ENCODE peak calls at places on chromosomes 2 and 18, in four cellular contexts. One of them, this sample, is unnamed.

GRCh38 chr2:1647417-1648240 is 96.7 kb downstream of the PXDN start:
- DNase-seq in stimulated activated CD4-positive, alpha-beta T cell treated with anti-CD3 and anti-CD28 coated beads, Interleukin-1b, Interleukin-23, amount 100 ng/mL, for 4 hours: no peak
- DNase-seq in AG04449: no peak
- DNase-seq in stimulated activated naive CD8-positive, alpha-beta T cell treated with anti-CD3 and anti-CD28 coated beads, Interleukin-15, amount 100 ng/mL, for 72 hours: no peak
- DNase-seq in this sample: no peak

GRCh38 chr2:162063899-162064298 is 10.1 kb downstream of the DPP4 start:
- DNase-seq in stimulated activated CD4-positive, alpha-beta T cell treated with anti-CD3 and anti-CD28 coated beads, Interleukin-1b, Interleukin-23, amount 100 ng/mL, for 4 hours: no peak
- DNase-seq in AG04449: no peak
- DNase-seq in stimulated activated naive CD8-positive, alpha-beta T cell treated with anti-CD3 and anti-CD28 coated beads, Interleukin-15, amount 100 ng/mL, for 72 hours: no peak
- DNase-seq in this sample: no peak

GRCh38 chr2:42725657-42726056 is 38.3 kb downstream of the OXER1 start:
- DNase-seq in stimulated activated CD4-positive, alpha-beta T cell treated with anti-CD3 and anti-CD28 coated beads, Interleukin-1b, Interleukin-23, amount 100 ng/mL, for 4 hours: no peak
- DNase-seq in AG04449: no peak
- DNase-seq in stimulated activated naive CD8-positive, alpha-beta T cell treated with anti-CD3 and anti-CD28 coated beads, Interleukin-15, amount 100 ng/mL, for 72 hours: no peak
- DNase-seq in this sample: no peak

GRCh38 chr2:26605195-26605968 is 35.8 kb downstream of the CIB4 start:
- DNase-seq in stimulated activated CD4-positive, alpha-beta T cell treated with anti-CD3 and anti-CD28 coated beads, Interleukin-1b, Interleukin-23, amount 100 ng/mL, for 4 hours: no peak
- DNase-seq in AG04449: no peak
- DNase-seq in stimulated activated naive CD8-positive, alpha-beta T cell treated with anti-CD3 and anti-CD28 coated beads, Interleukin-15, amount 100 ng/mL, for 72 hours: peak; percentile 40
- DNase-seq in this sample: peak; percentile 62

GRCh38 chr18:73918816-73919215 is 228.8 kb downstream of the FBXO15 start:
- DNase-seq in stimulated activated CD4-positive, alpha-beta T cell treated with anti-CD3 and anti-CD28 coated beads, Interleukin-1b, Interleukin-23, amount 100 ng/mL, for 4 hours: no peak
- DNase-seq in AG04449: no peak
- DNase-seq in stimulated activated naive CD8-positive, alpha-beta T cell treated with anti-CD3 and anti-CD28 coated beads, Interleukin-15, amount 100 ng/mL, for 72 hours: no peak
- DNase-seq in this sample: no peak

GRCh38 chr2:31362581-31362980 is 52.0 kb downstream of the XDH start:
- DNase-seq in stimulated activated CD4-positive, alpha-beta T cell treated with anti-CD3 and anti-CD28 coated beads, Interleukin-1b, Interleukin-23, amount 100 ng/mL, for 4 hours: no peak
- DNase-seq in AG04449: no peak
- DNase-seq in stimulated activated naive CD8-positive, alpha-beta T cell treated with anti-CD3 and anti-CD28 coated beads, Interleukin-15, amount 100 ng/mL, for 72 hours: no peak
- DNase-seq in this sample: no peak

GRCh38 chr2:905833-906140 is 44.9 kb upstream of the SNTG2 start:
- DNase-seq in stimulated activated CD4-positive, alpha-beta T cell treated with anti-CD3 and anti-CD28 coated beads, Interleukin-1b, Interleukin-23, amount 100 ng/mL, for 4 hours: no peak
- DNase-seq in AG04449: no peak
- DNase-seq in stimulated activated naive CD8-positive, alpha-beta T cell treated with anti-CD3 and anti-CD28 coated beads, Interleukin-15, amount 100 ng/mL, for 72 hours: no peak
- DNase-seq in this sample: no peak

GRCh38 chr2:230537531-230537976 is 121.6 kb downstream of the SP100 start:
- DNase-seq in stimulated activated CD4-positive, alpha-beta T cell treated with anti-CD3 and anti-CD28 coated beads, Interleukin-1b, Interleukin-23, amount 100 ng/mL, for 4 hours: no peak
- DNase-seq in AG04449: no peak
- DNase-seq in stimulated activated naive CD8-positive, alpha-beta T cell treated with anti-CD3 and anti-CD28 coated beads, Interleukin-15, amount 100 ng/mL, for 72 hours: peak; percentile 52
- DNase-seq in this sample: no peak

GRCh38 chr2:237510502-237511217 is 23.6 kb downstream of the MLPH start:
- DNase-seq in stimulated activated CD4-positive, alpha-beta T cell treated with anti-CD3 and anti-CD28 coated beads, Interleukin-1b, Interleukin-23, amount 100 ng/mL, for 4 hours: no peak
- DNase-seq in AG04449: no peak
- DNase-seq in stimulated activated naive CD8-positive, alpha-beta T cell treated with anti-CD3 and anti-CD28 coated beads, Interleukin-15, amount 100 ng/mL, for 72 hours: no peak
- DNase-seq in this sample: no peak

GRCh38 chr2:162928356-162928755 is 89.8 kb upstream of the KCNH7 start:
- DNase-seq in stimulated activated CD4-positive, alpha-beta T cell treated with anti-CD3 and anti-CD28 coated beads, Interleukin-1b, Interleukin-23, amount 100 ng/mL, for 4 hours: no peak
- DNase-seq in AG04449: no peak
- DNase-seq in stimulated activated naive CD8-positive, alpha-beta T cell treated with anti-CD3 and anti-CD28 coated beads, Interleukin-15, amount 100 ng/mL, for 72 hours: no peak
- DNase-seq in this sample: no peak